ENCODE peak calls at places on chromosome 5, in five cellular contexts. One of them, this sample, is unnamed.

GRCh38 chr5:173505634-173506033 is 110.8 kb downstream of the BOD1 start:
- DNase-seq in Right ventricle myocardium superior: no peak
- DNase-seq in nephron progenitor cell: no peak
- DNase-seq in NCI-H774: no peak
- DNase-seq in NCI-H1105 treated with DMSO at 0.1 percent for 48 hours: no peak
- DNase-seq in this sample: no peak

GRCh38 chr5:17897776-17898175 is 263.5 kb downstream of the TAF11L14 start:
- DNase-seq in Right ventricle myocardium superior: no peak
- DNase-seq in nephron progenitor cell: no peak
- DNase-seq in NCI-H774: no peak
- DNase-seq in NCI-H1105 treated with DMSO at 0.1 percent for 48 hours: no peak
- DNase-seq in this sample: no peak

GRCh38 chr5:173623789-173624188 is 7.3 kb upstream of the BOD1 start:
- DNase-seq in Right ventricle myocardium superior: no peak
- DNase-seq in nephron progenitor cell: no peak
- DNase-seq in NCI-H774: no peak
- DNase-seq in NCI-H1105 treated with DMSO at 0.1 percent for 48 hours: no peak
- DNase-seq in this sample: no peak

GRCh38 chr5:72138943-72139467 is 31.7 kb downstream of the MAP1B start:
- DNase-seq in Right ventricle myocardium superior: no peak
- DNase-seq in nephron progenitor cell: no peak
- DNase-seq in NCI-H774: no peak
- DNase-seq in NCI-H1105 treated with DMSO at 0.1 percent for 48 hours: no peak
- DNase-seq in this sample: peak

GRCh38 chr5:1062761-1063568 is 48.9 kb downstream of the SLC12A7 start:
- DNase-seq in Right ventricle myocardium superior: peak
- DNase-seq in nephron progenitor cell: no peak
- DNase-seq in NCI-H774: no peak
- DNase-seq in NCI-H1105 treated with DMSO at 0.1 percent for 48 hours: no peak
- DNase-seq in this sample: no peak

GRCh38 chr5:132777209-132778069 is at the start of gene SEPTIN8:
- DNase-seq in Right ventricle myocardium superior: peak
- DNase-seq in nephron progenitor cell: peak
- DNase-seq in NCI-H774: peak
- DNase-seq in NCI-H1105 treated with DMSO at 0.1 percent for 48 hours: no peak
- DNase-seq in this sample: peak

GRCh38 chr5:80156156-80156555 is 99.7 kb downstream of the SERINC5 start:
- DNase-seq in Right ventricle myocardium superior: no peak
- DNase-seq in nephron progenitor cell: peak
- DNase-seq in NCI-H774: no peak
- DNase-seq in NCI-H1105 treated with DMSO at 0.1 percent for 48 hours: no peak
- DNase-seq in this sample: no peak

GRCh38 chr5:10564838-10565784 is 1.2 kb downstream of the ANKRD33B start:
- DNase-seq in Right ventricle myocardium superior: peak
- DNase-seq in nephron progenitor cell: peak
- DNase-seq in NCI-H774: no peak
- DNase-seq in NCI-H1105 treated with DMSO at 0.1 percent for 48 hours: no peak
- DNase-seq in this sample: peak

This sample was measured in ELR.